ENCODE peak calls at places on chromosomes 12 and 14, in six cellular contexts. O is effector memory CD4-positive, alpha-beta T cell; B is SK-N-SH; J is AG04450; X is fibroblast of lung; I is Peyer's patch. R is an unnamed sample.

GRCh38 chr12:25241171-25242020 is 9.3 kb downstream of the KRAS start:
- DNase-seq in O (no peak), B (peak; percentile 27), J (no peak), X (peak; percentile 76), I (no peak), R (no peak)

GRCh38 chr12:125577334-125577733 is 512.1 kb downstream of the AACS start:
- DNase-seq in O (no peak), B (no peak), J (no peak), X (no peak), I (no peak), R (no peak)

GRCh38 chr12:42481368-42481767 is 108.2 kb downstream of the PRICKLE1 start:
- DNase-seq in O (no peak), B (no peak), J (no peak), X (no peak), I (no peak), R (no peak)

GRCh38 chr12:86530996-86531655 is 274.9 kb upstream of the MGAT4C start:
- DNase-seq in O (no peak), B (no peak), J (no peak), X (peak; percentile 40), I (no peak), R (no peak)

GRCh38 chr12:13784504-13784903 is 196.9 kb downstream of the GRIN2B start:
- DNase-seq in O (no peak), B (no peak), J (no peak), X (no peak), I (no peak), R (no peak)

GRCh38 chr12:102816816-102817434 is 100.1 kb downstream of the PAH start:
- DNase-seq in O (no peak), B (peak; percentile 31), J (no peak), X (peak; percentile 27), I (no peak), R (no peak)

GRCh38 chr14:21534576-21534975 is 8.4 kb upstream of the SALL2 start:
- DNase-seq in O (no peak), B (no peak), J (no peak), X (no peak), I (no peak), R (no peak)

GRCh38 chr14:57486767-57487379 is 6.8 kb downstream of the CCDC198 start:
- DNase-seq in O (no peak), B (peak; percentile 25), J (peak; percentile 6), X (peak; percentile 62), I (no peak), R (no peak)

GRCh38 chr12:107931761-107932160 is 157.3 kb downstream of the ASCL4 start:
- DNase-seq in O (no peak), B (no peak), J (no peak), X (no peak), I (no peak), R (peak; percentile 55)

GRCh38 chr12:1566449-1567135 is 27.8 kb downstream of the FBXL14 start:
- DNase-seq in O (no peak), B (no peak), J (no peak), X (no peak), I (no peak), R (no peak)

GRCh38 chr14:67539116-67539515 is 6.0 kb downstream of the PLEKHH1 start:
- DNase-seq in O (no peak), B (no peak), J (no peak), X (no peak), I (no peak), R (no peak)
- H3K27ac ChIP-seq in O (no peak overlapping the region), B (no peak overlapping the region), J (no peak overlapping the region), X (no peak overlapping the region), I (no peak overlapping the region), R (no peak overlapping the region)

GRCh38 chr12:110597885-110598284 is 14.8 kb upstream of the PPTC7 start:
- DNase-seq in O (no peak), B (no peak), J (no peak), X (no peak), I (no peak), R (no peak)

GRCh38 chr12:110590059-110590458 is 6.9 kb upstream of the PPTC7 start:
- DNase-seq in O (no peak), B (no peak), J (no peak), X (no peak), I (no peak), R (no peak)

GRCh38 chr12:110590806-110591326 is 7.7 kb upstream of the PPTC7 start:
- DNase-seq in O (no peak), B (no peak), J (no peak), X (peak; percentile 64), I (no peak), R (no peak)

GRCh38 chr12:110591508-110592051 is 8.5 kb upstream of the PPTC7 start:
- DNase-seq in O (no peak), B (no peak), J (no peak), X (no peak), I (no peak), R (no peak)

GRCh38 chr12:110592078-110592477 is 9.0 kb upstream of the PPTC7 start:
- DNase-seq in O (no peak), B (no peak), J (no peak), X (no peak), I (no peak), R (no peak)
- H3K4me3 ChIP-seq in O (no peak overlapping the region), B (no peak overlapping the region), J (no peak overlapping the region), X (no peak overlapping the region), I (no peak overlapping the region), R (no peak overlapping the region)

GRCh38 chr12:5794156-5794555 is 150.9 kb downstream of the ANO2 start:
- DNase-seq in O (no peak), B (no peak), J (no peak), X (no peak), I (no peak), R (no peak)

GRCh38 chr12:5797661-5798060 is 147.4 kb downstream of the ANO2 start:
- DNase-seq in O (no peak), B (no peak), J (no peak), X (no peak), I (no peak), R (no peak)

GRCh38 chr12:5798242-5799015 is 146.6 kb downstream of the ANO2 start:
- DNase-seq in O (no peak), B (no peak), J (no peak), X (no peak), I (no peak), R (no peak)

GRCh38 chr12:5792350-5792749 is 152.7 kb downstream of the ANO2 start:
- DNase-seq in O (no peak), B (no peak), J (no peak), X (no peak), I (no peak), R (no peak)

DNA sequence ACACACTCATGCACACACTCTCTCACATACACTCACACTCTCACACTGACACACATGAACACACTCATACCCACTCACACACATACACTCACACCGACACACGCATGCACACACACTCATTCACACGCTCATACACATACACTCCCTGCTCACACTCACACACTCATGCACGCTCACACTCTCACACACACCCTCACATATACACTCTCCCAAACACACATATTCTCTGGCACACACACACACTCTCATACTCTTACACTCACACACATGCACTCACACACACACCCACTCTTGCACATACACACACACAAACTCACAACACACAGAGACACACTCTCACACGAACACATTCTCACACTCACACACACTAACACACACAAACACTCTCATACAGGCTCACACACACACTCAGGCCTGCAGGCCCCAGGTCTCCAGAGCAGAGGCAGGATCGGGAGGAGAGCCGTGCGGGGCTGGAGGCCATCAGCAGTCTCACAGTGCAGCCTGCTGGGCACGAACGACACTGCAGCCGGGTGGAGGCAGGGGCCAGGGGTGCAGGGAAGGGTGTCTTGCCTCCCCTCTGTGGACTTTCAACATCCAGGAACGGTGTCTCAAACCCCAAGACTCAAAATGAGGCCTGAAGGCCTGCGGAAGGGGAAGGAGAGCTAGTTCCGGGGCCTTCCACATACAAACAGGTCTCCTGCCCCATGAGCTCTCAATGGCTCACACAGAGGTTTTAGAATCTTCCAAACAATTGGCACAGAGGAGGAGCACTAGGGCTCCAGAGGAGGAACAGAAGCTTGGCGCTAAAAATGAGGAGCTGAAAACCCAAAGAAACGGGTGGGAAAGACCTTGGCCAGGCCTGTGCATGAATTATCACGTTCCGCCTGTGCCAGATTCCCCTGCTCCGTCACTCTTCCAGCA is 148.6 kb downstream of the ANO2 start:
- DNase-seq in O (no peak), B (peak; percentile 49), J (no peak), X (no peak), I (peak; percentile 74), R (no peak)
- H3K27ac ChIP-seq in O (no peak overlapping the region), B (no peak overlapping the region), J (no peak overlapping the region), X (no peak overlapping the region), I (no peak overlapping the region), R (no peak overlapping the region)

GRCh38 chr12:31362759-31363415 is 36.9 kb upstream of the SINHCAF start:
- DNase-seq in O (no peak), B (no peak), J (no peak), X (no peak), I (peak; percentile 72), R (no peak)

GRCh38 chr12:31361730-31362114 is 35.8 kb upstream of the SINHCAF start:
- DNase-seq in O (no peak), B (no peak), J (no peak), X (no peak), I (no peak), R (no peak)

GRCh38 chr12:31363416-31363809 is 37.5 kb upstream of the SINHCAF start:
- DNase-seq in O (no peak), B (no peak), J (no peak), X (no peak), I (no peak), R (no peak)

GRCh38 chr12:31363826-31364225 is 37.9 kb upstream of the SINHCAF start:
- DNase-seq in O (no peak), B (no peak), J (no peak), X (no peak), I (no peak), R (no peak)

GRCh38 chr12:31362115-31362758 is 36.3 kb upstream of the SINHCAF start:
- DNase-seq in O (no peak), B (no peak), J (no peak), X (no peak), I (peak; percentile 65), R (no peak)
- H3K4me3 ChIP-seq in O (no peak overlapping the region), B (no peak overlapping the region), J (no peak overlapping the region), X (no peak overlapping the region), I (no peak overlapping the region), R (no peak overlapping the region)

R was measured in esophagus muscularis mucosa.